ENCODE peak calls at places on chromosomes 3 and 15, in four cellular contexts. B, T, Y and S are unnamed samples.

GRCh38 chr3:115146418-115147328 is at the start of gene ZBTB20:
- DNase-seq in Y (peak; percentile 36), B (peak; percentile 71), T (peak; percentile 72), S (peak; percentile 71)

GRCh38 chr3:13339833-13340232 is 80.3 kb downstream of the NUP210 start:
- DNase-seq in T (no peak), B (no peak), Y (no peak), S (no peak)

GRCh38 chr3:71067977-71068376 is 515.6 kb downstream of the FOXP1 start:
- DNase-seq in B (no peak), Y (no peak), T (no peak), S (no peak)

GRCh38 chr3:65636326-65636725 is 402.4 kb downstream of the MAGI1 start:
- DNase-seq in Y (no peak), T (no peak), B (no peak), S (no peak)

GRCh38 chr15:33729648-33730047 is 238.6 kb upstream of the CHRM5 start:
- DNase-seq in B (peak; percentile 5), T (no peak), Y (no peak), S (no peak)

GRCh38 chr3:157738441-157738840 is 235.2 kb upstream of the VEPH1 start:
- DNase-seq in B (no peak), Y (no peak), T (no peak), S (no peak)

GRCh38 chr15:95259513-95259912 is 1028.2 kb downstream of the MCTP2 start:
- DNase-seq in Y (no peak), T (peak; percentile 32), B (peak; percentile 57), S (peak; percentile 63)

GRCh38 chr3:175343946-175344345 is 484.8 kb downstream of the NAALADL2 start:
- DNase-seq in B (no peak), T (no peak), Y (no peak), S (no peak)

GRCh38 chr3:194312743-194313281 is 38.3 kb downstream of the CPN2 start:
- DNase-seq in B (peak; percentile 87), Y (no peak), T (no peak), S (no peak)

GRCh38 chr3:43995929-43996378 is 245.7 kb upstream of the TOPAZ1 start:
- DNase-seq in Y (no peak), T (no peak), B (no peak), S (peak; percentile 51)

GRCh38 chr3:46935989-46936620 is 40.4 kb downstream of the CCDC12 start:
- DNase-seq in T (no peak), B (no peak), Y (no peak), S (no peak)

GRCh38 chr15:60017538-60018199 is 13.6 kb downstream of the FOXB1 start:
- DNase-seq in T (no peak), B (peak; percentile 58), Y (no peak), S (no peak)

GRCh38 chr15:48394172-48394571 is 62.9 kb downstream of the DUT start:
- DNase-seq in Y (no peak), B (no peak), T (no peak), S (no peak)

GRCh38 chr15:88664151-88664778 is 25.4 kb downstream of the ISG20 start:
- DNase-seq in T (peak; percentile 57), Y (no peak), B (no peak), S (no peak)

GRCh38 chr15:101052031-101052620 is 133.0 kb downstream of the LRRK1 start:
- DNase-seq in T (no peak), Y (no peak), B (no peak), S (no peak)

GRCh38 chr3:124634210-124635168 is 95.8 kb upstream of the UMPS start:
- DNase-seq in Y (no peak), T (no peak), B (no peak), S (peak; percentile 74)

GRCh38 chr3:123297627-123297899 is 95.8 kb downstream of the SEC22A start:
- DNase-seq in B (no peak), Y (no peak), T (no peak), S (no peak)

GRCh38 chr3:46707601-46708011 is 6.4 kb downstream of the TMIE start:
- DNase-seq in Y (no peak), B (no peak), T (no peak), S (no peak)

GRCh38 chr15:47715856-47716445 is 1.4 kb upstream of the SEMA6D start:
- DNase-seq in Y (no peak), T (no peak), B (no peak), S (no peak)

GRCh38 chr3:165837058-165837525 is at the start of gene BCHE:
- DNase-seq in T (no peak), Y (no peak), B (peak; percentile 87), S (peak; percentile 36)

GRCh38 chr3:71341721-71342120 is 241.8 kb downstream of the FOXP1 start:
- DNase-seq in T (no peak), Y (no peak), B (peak; percentile 22), S (no peak)

GRCh38 chr3:194472290-194472920 is 14.4 kb downstream of the ATP13A3 start:
- DNase-seq in B (peak; percentile 57), T (no peak), Y (no peak), S (no peak)

GRCh38 chr15:29114277-29115092 is 155.1 kb downstream of the NSMCE3 start:
- DNase-seq in B (no peak), T (no peak), Y (no peak), S (no peak)

GRCh38 chr3:97940034-97940433 is 32.2 kb downstream of the RIOX2 start:
- DNase-seq in B (no peak), T (no peak), Y (no peak), S (no peak)

GRCh38 chr15:29676961-29677402 is 145.3 kb downstream of the TJP1 start:
- DNase-seq in T (no peak), B (peak; percentile 52), Y (no peak), S (peak; percentile 25)

GRCh38 chr3:177679568-177680441 is 482.5 kb upstream of the TBL1XR1 start:
- DNase-seq in T (no peak), Y (no peak), B (peak; percentile 95), S (no peak)

GRCh38 chr15:82950746-82951370 is 1.7 kb downstream of the HOMER2 start:
- DNase-seq in Y (no peak), T (no peak), B (no peak), S (no peak)

GRCh38 chr3:18425641-18426403 is 683 bp upstream of the SATB1 start:
- DNase-seq in B (no peak), Y (no peak), T (peak; percentile 82), S (peak; percentile 57)